ENCODE peak calls at places on chromosomes 16 and 17, in ten cellular contexts. One of them, this sample, is unnamed.

GRCh38 chr16:87688876-87689815 is 76.6 kb downstream of the KLHDC4 start:
- DNase-seq in fibroblast of mammary gland: no peak
- DNase-seq in HFFc6: no peak
- DNase-seq in CD8-positive, alpha-beta T cell: no peak
- DNase-seq in heart right ventricle: no peak
- DNase-seq in WTC11: no peak
- DNase-seq in lower leg skin: no peak
- DNase-seq in breast epithelium: no peak
- DNase-seq in heart left ventricle: no peak
- DNase-seq in cardiac fibroblast: no peak
- DNase-seq in this sample: no peak

GRCh38 chr16:68089067-68089466 is 3.9 kb downstream of the NFATC3 start:
- DNase-seq in fibroblast of mammary gland: no peak
- DNase-seq in HFFc6: no peak
- DNase-seq in CD8-positive, alpha-beta T cell: no peak
- DNase-seq in heart right ventricle: no peak
- DNase-seq in WTC11: no peak
- DNase-seq in lower leg skin: no peak
- DNase-seq in breast epithelium: no peak
- DNase-seq in heart left ventricle: no peak
- DNase-seq in cardiac fibroblast: no peak
- DNase-seq in this sample: no peak

GRCh38 chr16:74984194-74984669 is 691 bp downstream of the WDR59 start:
- DNase-seq in fibroblast of mammary gland: peak; percentile 38
- DNase-seq in HFFc6: peak; percentile 1
- DNase-seq in CD8-positive, alpha-beta T cell: no peak
- DNase-seq in heart right ventricle: no peak
- DNase-seq in WTC11: no peak
- DNase-seq in lower leg skin: peak; percentile 9
- DNase-seq in breast epithelium: no peak
- DNase-seq in heart left ventricle: no peak
- DNase-seq in cardiac fibroblast: peak; percentile 32
- DNase-seq in this sample: peak; percentile 15

GRCh38 chr16:74627506-74628220 is 20.7 kb upstream of the GLG1 start:
- DNase-seq in fibroblast of mammary gland: peak; percentile 61
- DNase-seq in HFFc6: peak; percentile 20
- DNase-seq in CD8-positive, alpha-beta T cell: no peak
- DNase-seq in heart right ventricle: no peak
- DNase-seq in WTC11: no peak
- DNase-seq in lower leg skin: no peak
- DNase-seq in breast epithelium: no peak
- DNase-seq in heart left ventricle: no peak
- DNase-seq in cardiac fibroblast: no peak
- DNase-seq in this sample: no peak

GRCh38 chr16:61797296-61797695 is 238.9 kb downstream of the CDH8 start:
- DNase-seq in fibroblast of mammary gland: no peak
- DNase-seq in HFFc6: no peak
- DNase-seq in CD8-positive, alpha-beta T cell: no peak
- DNase-seq in heart right ventricle: no peak
- DNase-seq in WTC11: no peak
- DNase-seq in lower leg skin: no peak
- DNase-seq in breast epithelium: no peak
- DNase-seq in heart left ventricle: no peak
- DNase-seq in cardiac fibroblast: no peak
- DNase-seq in this sample: no peak

GRCh38 chr17:33335491-33336173 is 42.5 kb upstream of the ASIC2 start:
- DNase-seq in fibroblast of mammary gland: no peak
- DNase-seq in HFFc6: no peak
- DNase-seq in CD8-positive, alpha-beta T cell: no peak
- DNase-seq in heart right ventricle: no peak
- DNase-seq in WTC11: peak; percentile 32
- DNase-seq in lower leg skin: no peak
- DNase-seq in breast epithelium: no peak
- DNase-seq in heart left ventricle: no peak
- DNase-seq in cardiac fibroblast: no peak
- DNase-seq in this sample: peak; percentile 4

GRCh38 chr17:59311051-59311468 is 20.4 kb upstream of the YPEL2 start:
- DNase-seq in fibroblast of mammary gland: peak; percentile 60
- DNase-seq in HFFc6: peak; percentile 48
- DNase-seq in CD8-positive, alpha-beta T cell: no peak
- DNase-seq in heart right ventricle: no peak
- DNase-seq in WTC11: peak; percentile 18
- DNase-seq in lower leg skin: peak; percentile 74
- DNase-seq in breast epithelium: no peak
- DNase-seq in heart left ventricle: no peak
- DNase-seq in cardiac fibroblast: peak; percentile 69
- DNase-seq in this sample: peak; percentile 43

GRCh38 chr17:5897320-5897911 is 172.8 kb upstream of the WSCD1 start:
- DNase-seq in fibroblast of mammary gland: no peak
- DNase-seq in HFFc6: no peak
- DNase-seq in CD8-positive, alpha-beta T cell: no peak
- DNase-seq in heart right ventricle: no peak
- DNase-seq in WTC11: peak; percentile 42
- DNase-seq in lower leg skin: no peak
- DNase-seq in breast epithelium: no peak
- DNase-seq in heart left ventricle: no peak
- DNase-seq in cardiac fibroblast: no peak
- DNase-seq in this sample: peak; percentile 34

GRCh38 chr16:12205378-12205777 is 228.8 kb downstream of the SNX29 start:
- DNase-seq in fibroblast of mammary gland: no peak
- DNase-seq in HFFc6: no peak
- DNase-seq in CD8-positive, alpha-beta T cell: no peak
- DNase-seq in heart right ventricle: no peak
- DNase-seq in WTC11: no peak
- DNase-seq in lower leg skin: no peak
- DNase-seq in breast epithelium: no peak
- DNase-seq in heart left ventricle: no peak
- DNase-seq in cardiac fibroblast: no peak
- DNase-seq in this sample: no peak

GRCh38 chr16:12203780-12204351 is 227.3 kb downstream of the SNX29 start:
- DNase-seq in fibroblast of mammary gland: no peak
- DNase-seq in HFFc6: no peak
- DNase-seq in CD8-positive, alpha-beta T cell: no peak
- DNase-seq in heart right ventricle: no peak
- DNase-seq in WTC11: no peak
- DNase-seq in lower leg skin: no peak
- DNase-seq in breast epithelium: no peak
- DNase-seq in heart left ventricle: no peak
- DNase-seq in cardiac fibroblast: no peak
- DNase-seq in this sample: no peak

GRCh38 chr16:12206031-12206748 is 229.7 kb downstream of the SNX29 start:
- DNase-seq in fibroblast of mammary gland: peak; percentile 18
- DNase-seq in HFFc6: no peak
- DNase-seq in CD8-positive, alpha-beta T cell: no peak
- DNase-seq in heart right ventricle: no peak
- DNase-seq in WTC11: no peak
- DNase-seq in lower leg skin: no peak
- DNase-seq in breast epithelium: no peak
- DNase-seq in heart left ventricle: no peak
- DNase-seq in cardiac fibroblast: no peak
- DNase-seq in this sample: no peak

GRCh38 chr16:12206749-12207142 is 230.2 kb downstream of the SNX29 start:
- DNase-seq in fibroblast of mammary gland: no peak
- DNase-seq in HFFc6: no peak
- DNase-seq in CD8-positive, alpha-beta T cell: no peak
- DNase-seq in heart right ventricle: no peak
- DNase-seq in WTC11: no peak
- DNase-seq in lower leg skin: no peak
- DNase-seq in breast epithelium: no peak
- DNase-seq in heart left ventricle: no peak
- DNase-seq in cardiac fibroblast: no peak
- DNase-seq in this sample: no peak

GRCh38 chr16:12204601-12205000 is 228.1 kb downstream of the SNX29 start:
- DNase-seq in fibroblast of mammary gland: no peak
- DNase-seq in HFFc6: no peak
- DNase-seq in CD8-positive, alpha-beta T cell: no peak
- DNase-seq in heart right ventricle: no peak
- DNase-seq in WTC11: no peak
- DNase-seq in lower leg skin: no peak
- DNase-seq in breast epithelium: no peak
- DNase-seq in heart left ventricle: no peak
- DNase-seq in cardiac fibroblast: no peak
- DNase-seq in this sample: no peak
- TF ChIP-seq CTCF in fibroblast of mammary gland: no peak
- TF ChIP-seq CTCF in HFFc6: no peak
- TF ChIP-seq CTCF in CD8-positive, alpha-beta T cell: no peak
- TF ChIP-seq CTCF in heart right ventricle: no peak
- TF ChIP-seq CTCF in WTC11: no peak
- TF ChIP-seq CTCF in lower leg skin: no peak
- TF ChIP-seq CTCF in breast epithelium: no peak
- TF ChIP-seq CTCF in heart left ventricle: no peak
- TF ChIP-seq CTCF in cardiac fibroblast: no peak
- TF ChIP-seq CTCF in this sample: no peak

GRCh38 chr17:77207689-77208216 is 67.0 kb downstream of the SEC14L1 start:
- DNase-seq in fibroblast of mammary gland: no peak
- DNase-seq in HFFc6: no peak
- DNase-seq in CD8-positive, alpha-beta T cell: no peak
- DNase-seq in heart right ventricle: no peak
- DNase-seq in WTC11: no peak
- DNase-seq in lower leg skin: no peak
- DNase-seq in breast epithelium: no peak
- DNase-seq in heart left ventricle: no peak
- DNase-seq in cardiac fibroblast: no peak
- DNase-seq in this sample: no peak

GRCh38 chr17:77209330-77209748 is 68.6 kb downstream of the SEC14L1 start:
- DNase-seq in fibroblast of mammary gland: no peak
- DNase-seq in HFFc6: no peak
- DNase-seq in CD8-positive, alpha-beta T cell: no peak
- DNase-seq in heart right ventricle: no peak
- DNase-seq in WTC11: peak; percentile 5
- DNase-seq in lower leg skin: no peak
- DNase-seq in breast epithelium: no peak
- DNase-seq in heart left ventricle: no peak
- DNase-seq in cardiac fibroblast: no peak
- DNase-seq in this sample: no peak

GRCh38 chr17:77206557-77206956 is 65.8 kb downstream of the SEC14L1 start:
- DNase-seq in fibroblast of mammary gland: no peak
- DNase-seq in HFFc6: no peak
- DNase-seq in CD8-positive, alpha-beta T cell: no peak
- DNase-seq in heart right ventricle: no peak
- DNase-seq in WTC11: no peak
- DNase-seq in lower leg skin: no peak
- DNase-seq in breast epithelium: no peak
- DNase-seq in heart left ventricle: no peak
- DNase-seq in cardiac fibroblast: peak; percentile 19
- DNase-seq in this sample: no peak

GRCh38 chr17:77208856-77209255 is 68.1 kb downstream of the SEC14L1 start:
- DNase-seq in fibroblast of mammary gland: peak; percentile 10
- DNase-seq in HFFc6: peak; percentile 45
- DNase-seq in CD8-positive, alpha-beta T cell: no peak
- DNase-seq in heart right ventricle: no peak
- DNase-seq in WTC11: no peak
- DNase-seq in lower leg skin: no peak
- DNase-seq in breast epithelium: no peak
- DNase-seq in heart left ventricle: no peak
- DNase-seq in cardiac fibroblast: no peak
- DNase-seq in this sample: no peak

GRCh38 chr17:77208217-77208808 is 67.5 kb downstream of the SEC14L1 start:
- DNase-seq in fibroblast of mammary gland: peak; percentile 54
- DNase-seq in HFFc6: peak; percentile 81
- DNase-seq in CD8-positive, alpha-beta T cell: no peak
- DNase-seq in heart right ventricle: no peak
- DNase-seq in WTC11: peak; percentile 13
- DNase-seq in lower leg skin: no peak
- DNase-seq in breast epithelium: no peak
- DNase-seq in heart left ventricle: no peak
- DNase-seq in cardiac fibroblast: peak; percentile 62
- DNase-seq in this sample: peak; percentile 37
- TF ChIP-seq CTCF in fibroblast of mammary gland: peak; percentile 24
- TF ChIP-seq CTCF in HFFc6: peak; percentile 63
- TF ChIP-seq CTCF in CD8-positive, alpha-beta T cell: no peak
- TF ChIP-seq CTCF in heart right ventricle: peak; percentile 54
- TF ChIP-seq CTCF in WTC11: no peak
- TF ChIP-seq CTCF in lower leg skin: no peak
- TF ChIP-seq CTCF in breast epithelium: no peak
- TF ChIP-seq CTCF in heart left ventricle: peak; percentile 44
- TF ChIP-seq CTCF in cardiac fibroblast: no peak
- TF ChIP-seq CTCF in this sample: no peak

DNA sequence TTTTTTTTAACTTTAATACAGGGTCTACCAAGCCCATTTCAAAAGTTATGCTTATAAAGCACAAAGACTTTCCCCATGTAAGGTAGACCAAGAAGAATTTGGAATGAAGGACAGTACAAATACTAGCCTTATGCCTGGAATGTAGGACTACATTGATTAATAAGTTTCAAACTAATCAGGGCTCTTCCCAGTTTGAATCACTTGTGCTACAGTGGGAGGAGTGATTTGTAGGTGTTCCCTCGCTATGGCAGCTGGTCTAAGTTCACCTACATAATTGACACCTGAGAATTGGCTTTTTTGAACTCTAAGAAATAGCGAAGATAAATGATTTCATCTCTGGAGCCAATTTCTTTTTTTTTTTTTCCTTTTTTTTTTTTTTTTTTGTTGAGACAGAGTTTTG is 18.6 kb downstream of the TMEM238L start:
- DNase-seq in fibroblast of mammary gland: no peak
- DNase-seq in HFFc6: no peak
- DNase-seq in CD8-positive, alpha-beta T cell: no peak
- DNase-seq in heart right ventricle: no peak
- DNase-seq in WTC11: no peak
- DNase-seq in lower leg skin: no peak
- DNase-seq in breast epithelium: no peak
- DNase-seq in heart left ventricle: no peak
- DNase-seq in cardiac fibroblast: no peak
- DNase-seq in this sample: no peak
- TF ChIP-seq CTCF in fibroblast of mammary gland: no peak
- TF ChIP-seq CTCF in HFFc6: no peak
- TF ChIP-seq CTCF in CD8-positive, alpha-beta T cell: no peak
- TF ChIP-seq CTCF in heart right ventricle: no peak
- TF ChIP-seq CTCF in WTC11: no peak
- TF ChIP-seq CTCF in lower leg skin: no peak
- TF ChIP-seq CTCF in breast epithelium: no peak
- TF ChIP-seq CTCF in heart left ventricle: no peak
- TF ChIP-seq CTCF in cardiac fibroblast: no peak
- TF ChIP-seq CTCF in this sample: no peak

GRCh38 chr17:20092973-20093626 is 83.9 kb downstream of the SPECC1 start:
- DNase-seq in fibroblast of mammary gland: no peak
- DNase-seq in HFFc6: no peak
- DNase-seq in CD8-positive, alpha-beta T cell: no peak
- DNase-seq in heart right ventricle: no peak
- DNase-seq in WTC11: no peak
- DNase-seq in lower leg skin: no peak
- DNase-seq in breast epithelium: no peak
- DNase-seq in heart left ventricle: no peak
- DNase-seq in cardiac fibroblast: no peak
- DNase-seq in this sample: no peak

GRCh38 chr17:20097362-20097761 is 88.2 kb downstream of the SPECC1 start:
- DNase-seq in fibroblast of mammary gland: no peak
- DNase-seq in HFFc6: no peak
- DNase-seq in CD8-positive, alpha-beta T cell: no peak
- DNase-seq in heart right ventricle: no peak
- DNase-seq in WTC11: no peak
- DNase-seq in lower leg skin: no peak
- DNase-seq in breast epithelium: no peak
- DNase-seq in heart left ventricle: no peak
- DNase-seq in cardiac fibroblast: no peak
- DNase-seq in this sample: no peak

GRCh38 chr17:20094777-20095176 is 85.6 kb downstream of the SPECC1 start:
- DNase-seq in fibroblast of mammary gland: peak; percentile 22
- DNase-seq in HFFc6: no peak
- DNase-seq in CD8-positive, alpha-beta T cell: no peak
- DNase-seq in heart right ventricle: no peak
- DNase-seq in WTC11: no peak
- DNase-seq in lower leg skin: no peak
- DNase-seq in breast epithelium: no peak
- DNase-seq in heart left ventricle: no peak
- DNase-seq in cardiac fibroblast: no peak
- DNase-seq in this sample: no peak

GRCh38 chr17:20096430-20096829 is 87.3 kb downstream of the SPECC1 start:
- DNase-seq in fibroblast of mammary gland: no peak
- DNase-seq in HFFc6: no peak
- DNase-seq in CD8-positive, alpha-beta T cell: no peak
- DNase-seq in heart right ventricle: peak; percentile 67
- DNase-seq in WTC11: no peak
- DNase-seq in lower leg skin: no peak
- DNase-seq in breast epithelium: no peak
- DNase-seq in heart left ventricle: peak; percentile 81
- DNase-seq in cardiac fibroblast: no peak
- DNase-seq in this sample: no peak

DNA sequence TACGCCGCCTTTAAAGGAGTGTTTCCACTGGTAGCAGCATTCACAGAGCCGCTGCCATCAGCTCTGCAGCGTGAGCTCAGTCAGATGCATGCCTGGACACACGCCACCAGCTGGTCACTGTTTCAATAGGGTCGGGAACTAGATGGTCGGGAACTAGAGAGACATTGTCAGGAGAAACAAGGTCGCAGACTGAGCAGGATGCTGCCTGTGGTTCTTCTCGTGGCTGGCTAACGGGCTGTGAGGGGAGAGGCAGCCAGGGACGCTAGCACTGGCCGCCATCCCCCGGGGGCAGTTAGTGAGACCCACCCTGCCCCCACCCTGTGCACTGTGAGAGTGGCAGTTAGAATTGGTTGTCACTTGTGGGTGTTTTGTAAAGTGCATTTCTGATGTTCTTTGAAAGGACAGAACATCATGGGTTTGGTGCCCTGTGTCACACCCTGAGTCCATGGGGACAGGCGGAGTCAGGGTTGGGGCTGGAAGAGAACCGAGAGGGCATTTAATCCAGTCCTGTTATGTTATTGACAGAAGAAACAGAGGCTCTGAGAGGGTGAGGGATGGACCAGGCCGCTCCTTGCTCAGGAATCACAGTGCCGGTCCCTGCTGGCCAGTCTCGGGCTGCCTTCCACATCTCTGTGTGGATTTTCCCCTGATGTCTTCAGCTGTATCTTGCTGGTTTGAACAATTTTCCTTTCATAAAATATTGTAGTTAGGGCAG is 86.4 kb downstream of the SPECC1 start:
- DNase-seq in fibroblast of mammary gland: peak; percentile 43
- DNase-seq in HFFc6: peak; percentile 49
- DNase-seq in CD8-positive, alpha-beta T cell: no peak
- DNase-seq in heart right ventricle: peak; percentile 78
- DNase-seq in WTC11: peak; percentile 54
- DNase-seq in lower leg skin: peak; percentile 92
- DNase-seq in breast epithelium: no peak
- DNase-seq in heart left ventricle: peak; percentile 84
- DNase-seq in cardiac fibroblast: peak; percentile 53
- DNase-seq in this sample: peak; percentile 60
- TF ChIP-seq CTCF in fibroblast of mammary gland: peak; percentile 16
- TF ChIP-seq CTCF in HFFc6: peak; percentile 67
- TF ChIP-seq CTCF in CD8-positive, alpha-beta T cell: no peak
- TF ChIP-seq CTCF in heart right ventricle: peak; percentile 61
- TF ChIP-seq CTCF in WTC11: no peak
- TF ChIP-seq CTCF in lower leg skin: no peak
- TF ChIP-seq CTCF in breast epithelium: no peak
- TF ChIP-seq CTCF in heart left ventricle: peak; percentile 60
- TF ChIP-seq CTCF in cardiac fibroblast: peak; percentile 46
- TF ChIP-seq CTCF in this sample: no peak

This sample was measured in endothelial cell.